ENCODE peak calls at places on chromosome 9, in six cellular contexts. One of them, this sample, is unnamed.

GRCh38 chr9:4904322-4905134 is 80.5 kb upstream of the JAK2 start:
- DNase-seq in HepG2: no peak
- DNase-seq in stomach: no peak
- DNase-seq in Peyer's patch: no peak
- DNase-seq in activated B cell treated with CpG ODN at 0.5 μM for 24 hours: no peak
- DNase-seq in fibroblast of the aortic adventitia: peak
- DNase-seq in this sample: no peak

GRCh38 chr9:20504930-20505329 is 117.4 kb downstream of the MLLT3 start:
- DNase-seq in HepG2: no peak
- DNase-seq in stomach: no peak
- DNase-seq in Peyer's patch: no peak
- DNase-seq in activated B cell treated with CpG ODN at 0.5 μM for 24 hours: no peak
- DNase-seq in fibroblast of the aortic adventitia: no peak
- DNase-seq in this sample: no peak

GRCh38 chr9:126861707-126862460 is 1.4 kb downstream of the ZBTB34 start:
- DNase-seq in HepG2: no peak
- DNase-seq in stomach: no peak
- DNase-seq in Peyer's patch: no peak
- DNase-seq in activated B cell treated with CpG ODN at 0.5 μM for 24 hours: no peak
- DNase-seq in fibroblast of the aortic adventitia: peak
- DNase-seq in this sample: no peak

GRCh38 chr9:128316421-128316820 is 5.8 kb downstream of the TRUB2 start:
- DNase-seq in HepG2: no peak
- DNase-seq in stomach: no peak
- DNase-seq in Peyer's patch: no peak
- DNase-seq in activated B cell treated with CpG ODN at 0.5 μM for 24 hours: no peak
- DNase-seq in fibroblast of the aortic adventitia: no peak
- DNase-seq in this sample: no peak

GRCh38 chr9:16002816-16003215 is 450.0 kb downstream of the CCDC171 start:
- DNase-seq in HepG2: no peak
- DNase-seq in stomach: no peak
- DNase-seq in Peyer's patch: no peak
- DNase-seq in activated B cell treated with CpG ODN at 0.5 μM for 24 hours: no peak
- DNase-seq in fibroblast of the aortic adventitia: peak
- DNase-seq in this sample: no peak

GRCh38 chr9:83116026-83116425 is 53.1 kb upstream of the RASEF start:
- DNase-seq in HepG2: no peak
- DNase-seq in stomach: no peak
- DNase-seq in Peyer's patch: no peak
- DNase-seq in activated B cell treated with CpG ODN at 0.5 μM for 24 hours: no peak
- DNase-seq in fibroblast of the aortic adventitia: no peak
- DNase-seq in this sample: no peak

GRCh38 chr9:133428579-133429215 is 6.5 kb downstream of the ADAMTS13 start:
- DNase-seq in HepG2: peak
- DNase-seq in stomach: peak
- DNase-seq in Peyer's patch: no peak
- DNase-seq in activated B cell treated with CpG ODN at 0.5 μM for 24 hours: peak
- DNase-seq in fibroblast of the aortic adventitia: no peak
- DNase-seq in this sample: no peak

GRCh38 chr9:113993838-113994540 is 84.1 kb downstream of the AMBP start:
- DNase-seq in HepG2: no peak
- DNase-seq in stomach: peak
- DNase-seq in Peyer's patch: peak
- DNase-seq in activated B cell treated with CpG ODN at 0.5 μM for 24 hours: no peak
- DNase-seq in fibroblast of the aortic adventitia: peak
- DNase-seq in this sample: no peak

GRCh38 chr9:121699271-121700164 is 48.1 kb downstream of the DAB2IP start:
- DNase-seq in HepG2: no peak
- DNase-seq in stomach: peak
- DNase-seq in Peyer's patch: peak
- DNase-seq in activated B cell treated with CpG ODN at 0.5 μM for 24 hours: peak
- DNase-seq in fibroblast of the aortic adventitia: peak
- DNase-seq in this sample: peak

GRCh38 chr9:137018761-137019559 is 9.1 kb downstream of the ABCA2 start:
- DNase-seq in HepG2: no peak
- DNase-seq in stomach: no peak
- DNase-seq in Peyer's patch: no peak
- DNase-seq in activated B cell treated with CpG ODN at 0.5 μM for 24 hours: no peak
- DNase-seq in fibroblast of the aortic adventitia: no peak
- DNase-seq in this sample: no peak

GRCh38 chr9:137017071-137017470 is 11.0 kb downstream of the ABCA2 start:
- DNase-seq in HepG2: no peak
- DNase-seq in stomach: no peak
- DNase-seq in Peyer's patch: no peak
- DNase-seq in activated B cell treated with CpG ODN at 0.5 μM for 24 hours: no peak
- DNase-seq in fibroblast of the aortic adventitia: no peak
- DNase-seq in this sample: no peak

GRCh38 chr9:137016436-137016835 is 11.6 kb downstream of the ABCA2 start:
- DNase-seq in HepG2: no peak
- DNase-seq in stomach: no peak
- DNase-seq in Peyer's patch: no peak
- DNase-seq in activated B cell treated with CpG ODN at 0.5 μM for 24 hours: no peak
- DNase-seq in fibroblast of the aortic adventitia: no peak
- DNase-seq in this sample: no peak

GRCh38 chr9:137015976-137016375 is 12.1 kb downstream of the ABCA2 start:
- DNase-seq in HepG2: no peak
- DNase-seq in stomach: no peak
- DNase-seq in Peyer's patch: no peak
- DNase-seq in activated B cell treated with CpG ODN at 0.5 μM for 24 hours: no peak
- DNase-seq in fibroblast of the aortic adventitia: no peak
- DNase-seq in this sample: no peak

GRCh38 chr9:137017791-137018497 is 10.1 kb downstream of the ABCA2 start:
- DNase-seq in HepG2: no peak
- DNase-seq in stomach: no peak
- DNase-seq in Peyer's patch: no peak
- DNase-seq in activated B cell treated with CpG ODN at 0.5 μM for 24 hours: no peak
- DNase-seq in fibroblast of the aortic adventitia: no peak
- DNase-seq in this sample: no peak
- TF ChIP-seq CTCF in HepG2: no peak
- TF ChIP-seq CTCF in stomach: no peak
- TF ChIP-seq CTCF in Peyer's patch: no peak
- TF ChIP-seq CTCF in activated B cell treated with CpG ODN at 0.5 μM for 24 hours: no peak
- TF ChIP-seq CTCF in fibroblast of the aortic adventitia: no peak
- TF ChIP-seq CTCF in this sample: no peak

DNA sequence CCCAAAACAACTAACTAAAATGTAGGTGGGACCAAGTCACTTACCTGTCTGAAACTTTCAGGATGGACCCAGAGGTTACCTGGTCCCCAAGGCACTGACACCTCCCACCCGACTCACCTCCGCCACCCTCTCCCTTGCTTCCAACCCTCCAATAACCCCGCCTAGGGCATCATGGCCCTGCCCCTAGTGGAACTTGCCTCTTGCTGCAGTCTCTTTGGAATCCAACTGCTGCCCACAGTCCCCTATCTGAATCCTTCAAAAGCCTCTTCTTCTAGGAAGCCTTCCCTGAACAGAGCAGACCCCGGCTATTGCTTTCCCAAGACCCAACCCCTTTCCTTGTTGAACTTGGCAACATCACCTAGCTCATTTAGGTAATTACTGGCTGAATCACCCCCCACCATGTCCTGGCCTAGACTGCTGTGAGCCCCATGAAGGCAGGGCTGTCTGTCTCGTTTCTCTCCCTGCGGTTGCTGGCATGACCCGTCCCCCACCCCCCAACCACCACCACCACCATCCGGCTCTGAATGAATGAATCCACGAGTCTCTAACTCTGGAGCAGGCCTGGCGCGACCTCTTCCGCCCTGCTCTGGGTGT is 9.4 kb downstream of the CRB2 start:
- DNase-seq in HepG2: peak
- DNase-seq in stomach: no peak
- DNase-seq in Peyer's patch: no peak
- DNase-seq in activated B cell treated with CpG ODN at 0.5 μM for 24 hours: no peak
- DNase-seq in fibroblast of the aortic adventitia: no peak
- DNase-seq in this sample: no peak
- TF ChIP-seq CTCF in HepG2: peak
- TF ChIP-seq CTCF in stomach: no peak
- TF ChIP-seq CTCF in Peyer's patch: peak
- TF ChIP-seq CTCF in activated B cell treated with CpG ODN at 0.5 μM for 24 hours: no peak
- TF ChIP-seq CTCF in fibroblast of the aortic adventitia: peak
- TF ChIP-seq CTCF in this sample: no peak

GRCh38 chr9:107481035-107481434 is 8.5 kb downstream of the KLF4 start:
- DNase-seq in HepG2: no peak
- DNase-seq in stomach: no peak
- DNase-seq in Peyer's patch: no peak
- DNase-seq in activated B cell treated with CpG ODN at 0.5 μM for 24 hours: no peak
- DNase-seq in fibroblast of the aortic adventitia: peak
- DNase-seq in this sample: no peak
- TF ChIP-seq CTCF in HepG2: no peak
- TF ChIP-seq CTCF in stomach: no peak
- TF ChIP-seq CTCF in Peyer's patch: peak
- TF ChIP-seq CTCF in activated B cell treated with CpG ODN at 0.5 μM for 24 hours: no peak
- TF ChIP-seq CTCF in fibroblast of the aortic adventitia: peak
- TF ChIP-seq CTCF in this sample: no peak

GRCh38 chr9:85900504-85901201 is 40.3 kb upstream of the NAA35 start:
- DNase-seq in HepG2: no peak
- DNase-seq in stomach: no peak
- DNase-seq in Peyer's patch: no peak
- DNase-seq in activated B cell treated with CpG ODN at 0.5 μM for 24 hours: no peak
- DNase-seq in fibroblast of the aortic adventitia: peak
- DNase-seq in this sample: peak
- TF ChIP-seq CTCF in HepG2: peak
- TF ChIP-seq CTCF in stomach: no peak
- TF ChIP-seq CTCF in Peyer's patch: peak
- TF ChIP-seq CTCF in activated B cell treated with CpG ODN at 0.5 μM for 24 hours: no peak
- TF ChIP-seq CTCF in fibroblast of the aortic adventitia: peak
- TF ChIP-seq CTCF in this sample: peak

DNA sequence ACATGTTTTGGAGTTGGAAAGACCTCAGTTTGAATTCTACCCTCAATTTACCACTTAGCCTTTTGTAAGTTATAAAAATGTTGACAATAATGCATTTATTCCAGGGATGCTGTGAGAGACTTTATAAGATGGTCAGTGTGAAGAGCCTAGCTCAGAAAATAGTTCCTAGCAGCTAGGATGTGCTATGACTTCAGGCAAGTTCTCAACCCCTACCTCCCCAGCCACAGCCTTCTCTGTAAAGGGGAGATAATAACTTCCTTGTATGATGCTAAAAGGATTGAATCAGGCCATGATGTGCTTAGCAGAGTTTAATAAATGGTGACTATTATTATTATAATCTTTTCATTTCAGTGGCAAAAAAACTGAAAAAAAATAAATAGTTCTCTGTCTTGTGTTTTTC is 77.6 kb downstream of the ALDH1A1 start:
- DNase-seq in HepG2: no peak
- DNase-seq in stomach: no peak
- DNase-seq in Peyer's patch: no peak
- DNase-seq in activated B cell treated with CpG ODN at 0.5 μM for 24 hours: no peak
- DNase-seq in fibroblast of the aortic adventitia: no peak
- DNase-seq in this sample: no peak
- TF ChIP-seq CTCF in HepG2: no peak
- TF ChIP-seq CTCF in stomach: no peak
- TF ChIP-seq CTCF in Peyer's patch: no peak
- TF ChIP-seq CTCF in activated B cell treated with CpG ODN at 0.5 μM for 24 hours: no peak
- TF ChIP-seq CTCF in fibroblast of the aortic adventitia: no peak
- TF ChIP-seq CTCF in this sample: no peak

GRCh38 chr9:129619787-129620668 is 873 bp downstream of the C9orf50 start:
- DNase-seq in HepG2: no peak
- DNase-seq in stomach: no peak
- DNase-seq in Peyer's patch: no peak
- DNase-seq in activated B cell treated with CpG ODN at 0.5 μM for 24 hours: no peak
- DNase-seq in fibroblast of the aortic adventitia: no peak
- DNase-seq in this sample: no peak

GRCh38 chr9:129613520-129614175 is 7.3 kb downstream of the C9orf50 start:
- DNase-seq in HepG2: no peak
- DNase-seq in stomach: no peak
- DNase-seq in Peyer's patch: no peak
- DNase-seq in activated B cell treated with CpG ODN at 0.5 μM for 24 hours: no peak
- DNase-seq in fibroblast of the aortic adventitia: no peak
- DNase-seq in this sample: no peak

GRCh38 chr9:129614932-129615331 is 6.0 kb downstream of the C9orf50 start:
- DNase-seq in HepG2: no peak
- DNase-seq in stomach: no peak
- DNase-seq in Peyer's patch: peak
- DNase-seq in activated B cell treated with CpG ODN at 0.5 μM for 24 hours: no peak
- DNase-seq in fibroblast of the aortic adventitia: no peak
- DNase-seq in this sample: no peak

GRCh38 chr9:129615407-129616285 is 5.3 kb downstream of the C9orf50 start:
- DNase-seq in HepG2: no peak
- DNase-seq in stomach: no peak
- DNase-seq in Peyer's patch: no peak
- DNase-seq in activated B cell treated with CpG ODN at 0.5 μM for 24 hours: no peak
- DNase-seq in fibroblast of the aortic adventitia: no peak
- DNase-seq in this sample: no peak

GRCh38 chr9:129617167-129617566 is 3.7 kb downstream of the C9orf50 start:
- DNase-seq in HepG2: no peak
- DNase-seq in stomach: no peak
- DNase-seq in Peyer's patch: no peak
- DNase-seq in activated B cell treated with CpG ODN at 0.5 μM for 24 hours: no peak
- DNase-seq in fibroblast of the aortic adventitia: peak
- DNase-seq in this sample: no peak
- TF ChIP-seq CTCF in HepG2: peak
- TF ChIP-seq CTCF in stomach: no peak
- TF ChIP-seq CTCF in Peyer's patch: no peak
- TF ChIP-seq CTCF in activated B cell treated with CpG ODN at 0.5 μM for 24 hours: no peak
- TF ChIP-seq CTCF in fibroblast of the aortic adventitia: peak
- TF ChIP-seq CTCF in this sample: no peak

This sample was measured in natural killer cell.